ENCODE peak calls at places on chromosomes 12 and 14, in six cellular contexts. Z is naive thymus-derived CD4-positive, alpha-beta T cell; X is GM23338; Y is H9; Q is DND-41; D is pancreas. E is an unnamed sample.

GRCh38 chr12:52441320-52441911 is 7.2 kb upstream of the KRT75 start:
- DNase-seq in Z (no peak), D (no peak), X (no peak), Y (no peak), Q (no peak), E (peak; percentile 95)

GRCh38 chr12:64650762-64651161 is 40.5 kb downstream of the RASSF3 start:
- DNase-seq in X (no peak), Z (no peak), Y (no peak), D (no peak), Q (no peak), E (no peak)

GRCh38 chr12:125228519-125229260 is 163.5 kb downstream of the AACS start:
- DNase-seq in X (peak; percentile 70), D (no peak), Q (peak; percentile 10), Y (peak; percentile 79), Z (no peak), E (no peak)

GRCh38 chr14:88029500-88029899 is 24.6 kb downstream of the GPR65 start:
- DNase-seq in Q (no peak), X (no peak), D (no peak), Z (no peak), Y (no peak), E (peak; percentile 17)

GRCh38 chr14:63677891-63678379 is 36.3 kb upstream of the WDR89 start:
- DNase-seq in Y (no peak), X (no peak), D (no peak), Q (no peak), Z (no peak), E (peak; percentile 96)

GRCh38 chr14:53855127-53855526 is 101.5 kb downstream of the BMP4 start:
- DNase-seq in X (no peak), Y (no peak), D (no peak), Q (no peak), Z (no peak), E (no peak)

GRCh38 chr14:106875503-106875902 is 1349.1 kb downstream of the TMEM121 start:
- DNase-seq in X (no peak), D (no peak), Y (no peak), Z (no peak), Q (peak; percentile 81), E (no peak)

GRCh38 chr12:94892544-94893267 is 110.8 kb downstream of the NDUFA12 start:
- DNase-seq in X (no peak), D (no peak), Y (no peak), Z (no peak), Q (no peak), E (no peak)

GRCh38 chr12:115135800-115136211 is 451.8 kb upstream of the TBX3 start:
- DNase-seq in D (peak; percentile 28), Z (no peak), Q (no peak), X (no peak), Y (no peak), E (no peak)

GRCh38 chr14:59321184-59321952 is 132.9 kb downstream of the DAAM1 start:
- DNase-seq in D (no peak), X (no peak), Z (no peak), Q (no peak), Y (no peak), E (peak; percentile 83)

GRCh38 chr12:107328442-107329133 is 235.2 kb upstream of the CRY1 start:
- DNase-seq in Z (no peak), D (no peak), Q (no peak), X (no peak), Y (no peak), E (no peak)

GRCh38 chr12:8057839-8058238 is 8.3 kb downstream of the C3AR1 start:
- DNase-seq in Q (no peak), D (no peak), Z (no peak), Y (no peak), X (no peak), E (peak; percentile 69)

GRCh38 chr12:45343269-45344051 is 127.6 kb downstream of the ANO6 start:
- DNase-seq in X (no peak), Y (no peak), Z (no peak), D (no peak), Q (no peak), E (peak; percentile 33)

GRCh38 chr12:46452061-46452615 is 79.6 kb upstream of the SLC38A2 start:
- DNase-seq in D (no peak), Z (no peak), X (no peak), Y (no peak), Q (no peak), E (peak; percentile 85)

GRCh38 chr12:14384783-14385638 is 19.5 kb downstream of the ATF7IP start:
- DNase-seq in Q (peak; percentile 81), D (peak; percentile 62), Y (peak; percentile 69), Z (no peak), X (peak; percentile 82), E (peak; percentile 94)

GRCh38 chr12:48197967-48198618 is 5.0 kb downstream of the OR10AD1 start:
- DNase-seq in D (peak; percentile 96), X (peak; percentile 99), Q (no peak), Y (peak; percentile 100), Z (peak; percentile 75), E (peak; percentile 86)

GRCh38 chr12:92400006-92400405 is 254.4 kb upstream of the BTG1 start:
- DNase-seq in D (no peak), Z (no peak), Q (no peak), Y (no peak), X (no peak), E (no peak)
- H3K4me1 ChIP-seq in D (no peaks in the 10 kb centered on the region), Z (peaks cover 98% of the 10 kb centered on the region), Q (peaks cover 53% of the 10 kb centered on the region), Y (no peaks in the 10 kb centered on the region), X (no peaks in the 10 kb centered on the region), E (peaks cover 16% of the 10 kb centered on the region)

GRCh38 chr14:92510972-92511371 is 2.6 kb upstream of the RIN3 start:
- DNase-seq in D (no peak), Z (no peak), Q (no peak), Y (peak; percentile 72), X (peak; percentile 71), E (no peak)
- H3K27ac ChIP-seq in D (no peak overlapping the region), Z (no peak overlapping the region), Q (no peak overlapping the region), Y (no peak overlapping the region), X (no peak overlapping the region), E (peak overlapping the region; percentile 59)

GRCh38 chr14:77475432-77476115 is 17.7 kb downstream of the AHSA1 start:
- DNase-seq in Z (no peak), Y (peak; percentile 38), Q (no peak), D (no peak), X (no peak), E (no peak)
- H3K4me1 ChIP-seq in Z (no peaks in the 10 kb centered on the region), Y (peaks cover 4% of the 10 kb centered on the region), Q (no peaks in the 10 kb centered on the region), D (no peaks in the 10 kb centered on the region), X (peaks cover 10% of the 10 kb centered on the region), E (no peaks in the 10 kb centered on the region)

GRCh38 chr14:52363001-52363704 is 49.0 kb downstream of the PTGER2 start:
- DNase-seq in Y (no peak), Q (no peak), D (no peak), X (no peak), Z (no peak), E (no peak)

GRCh38 chr14:52363969-52364368 is 49.9 kb downstream of the PTGER2 start:
- DNase-seq in Y (no peak), D (no peak), Z (no peak), Q (no peak), X (no peak), E (no peak)

GRCh38 chr14:52356025-52356424 is 41.9 kb downstream of the PTGER2 start:
- DNase-seq in Y (no peak), X (no peak), Z (no peak), Q (no peak), D (no peak), E (no peak)

GRCh38 chr14:52365071-52365470 is 51.0 kb downstream of the PTGER2 start:
- DNase-seq in Q (no peak), Z (no peak), X (no peak), D (no peak), Y (no peak), E (no peak)

DNA sequence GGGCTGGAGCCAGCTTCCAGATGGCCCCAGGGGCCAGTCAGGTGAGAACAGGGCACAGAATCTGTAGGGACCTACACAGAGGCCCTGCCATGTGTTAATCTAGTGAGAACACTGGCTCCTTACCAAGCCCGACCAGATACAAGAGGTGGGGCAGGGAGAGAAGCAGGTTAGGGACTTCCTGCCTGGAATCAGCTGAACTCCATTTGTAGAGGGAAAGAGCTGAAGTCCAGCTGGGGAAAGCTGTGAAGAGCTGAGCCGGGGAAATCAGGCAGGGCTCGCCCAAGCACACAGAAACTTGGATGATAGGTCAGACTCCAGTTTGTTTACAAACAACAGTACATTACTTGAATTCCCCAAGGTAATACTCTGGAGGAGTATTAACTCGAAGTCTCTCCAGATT is 46.7 kb downstream of the PTGER2 start:
- DNase-seq in Z (no peak), Q (no peak), D (no peak), X (peak; percentile 21), Y (no peak), E (no peak)
- H3K27ac ChIP-seq in Z (no peak overlapping the region), Q (no peak overlapping the region), D (no peak overlapping the region), X (no peak overlapping the region), Y (no peak overlapping the region), E (no peak overlapping the region)

GRCh38 chr14:71473843-71474242 is 458.4 kb upstream of the RGS6 start:
- DNase-seq in Z (no peak), X (no peak), Y (no peak), Q (no peak), D (no peak), E (no peak)
- H3K4me1 ChIP-seq in Z (no peaks in the 10 kb centered on the region), X (peaks cover 11% of the 10 kb centered on the region), Y (no peaks in the 10 kb centered on the region), Q (peaks cover 22% of the 10 kb centered on the region), D (no peaks in the 10 kb centered on the region), E (peaks cover 14% of the 10 kb centered on the region)

DNA sequence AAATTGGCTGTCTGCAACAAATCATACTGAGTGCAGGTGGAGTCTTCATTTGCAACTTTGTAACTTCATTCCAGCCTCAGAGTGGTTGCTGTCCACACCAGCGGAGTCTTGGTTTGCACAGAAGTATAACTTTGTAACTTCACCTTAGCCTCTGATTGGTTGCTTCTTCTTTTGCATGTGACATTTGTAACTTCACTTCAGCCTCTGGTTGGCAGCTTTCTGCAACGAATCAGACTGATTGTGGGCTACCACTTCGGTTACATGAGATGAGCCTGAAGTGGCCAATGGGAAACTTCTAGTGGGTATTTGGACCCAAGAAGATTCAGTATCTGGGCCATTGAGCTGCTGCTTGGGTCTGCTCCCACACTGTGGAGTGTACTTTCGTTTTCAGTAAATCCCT is 17.8 kb downstream of the RASSF8 start:
- DNase-seq in Z (no peak), Y (no peak), Q (no peak), X (no peak), D (no peak), E (no peak)
- H3K27ac ChIP-seq in Z (no peak overlapping the region), Y (no peak overlapping the region), Q (no peak overlapping the region), X (no peak overlapping the region), D (no peak overlapping the region), E (no peak overlapping the region)

DNA sequence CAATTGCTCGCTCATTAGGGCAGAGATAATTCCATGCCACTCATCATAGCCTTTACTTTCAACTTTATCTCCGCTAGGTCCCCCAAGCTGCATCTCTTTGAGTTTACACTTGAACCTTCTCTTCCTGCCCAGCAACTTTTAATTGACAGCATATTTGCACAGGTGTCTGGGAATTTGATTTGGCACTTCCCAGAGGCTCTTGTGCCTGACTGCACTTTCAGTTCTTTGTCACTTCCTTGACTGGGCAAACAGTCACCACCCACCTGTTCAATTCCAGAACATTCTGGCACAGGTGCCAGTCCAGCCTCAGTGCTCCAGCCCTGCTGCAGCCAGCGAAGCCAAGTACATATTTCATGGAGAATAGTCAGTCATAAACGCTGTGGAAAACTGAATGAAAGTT is 110.1 kb upstream of the LRIG3 start:
- DNase-seq in D (peak; percentile 88), Z (no peak), Q (no peak), X (no peak), Y (no peak), E (no peak)
- H3K4me1 ChIP-seq in D (peaks cover 21% of the 10 kb centered on the region), Z (no peaks in the 10 kb centered on the region), Q (no peaks in the 10 kb centered on the region), X (no peaks in the 10 kb centered on the region), Y (no peaks in the 10 kb centered on the region), E (no peaks in the 10 kb centered on the region)

DNA sequence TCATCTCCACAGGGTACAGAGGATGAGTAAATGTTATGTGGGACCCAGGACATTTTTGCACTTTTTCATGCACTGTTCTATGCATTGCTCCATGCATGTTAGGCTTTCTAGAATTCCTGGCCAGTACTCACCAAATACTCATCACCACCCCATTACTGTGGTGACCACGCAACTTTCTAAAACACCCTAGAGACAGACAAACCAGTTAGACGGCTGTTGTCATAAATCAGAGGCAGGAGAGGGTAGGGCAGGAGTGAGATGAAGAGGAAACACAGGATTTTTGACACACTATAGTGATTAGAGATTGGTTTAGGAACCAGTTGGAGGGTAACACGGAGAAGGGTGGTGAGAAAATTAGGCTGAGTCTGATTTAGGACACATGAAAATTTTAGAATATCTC is 59.3 kb downstream of the IFNG start:
- DNase-seq in X (no peak), D (no peak), Q (no peak), Y (no peak), Z (no peak), E (peak; percentile 85)
- H3K27ac ChIP-seq in X (no peak overlapping the region), D (no peak overlapping the region), Q (no peak overlapping the region), Y (no peak overlapping the region), Z (no peak overlapping the region), E (no peak overlapping the region)